ENCODE peak calls at places on chromosomes 13 and 19, in ten cellular contexts. Q is fibroblast of lung, U is left lung, Z is omental fat pad, S is osteocyte, B is psoas muscle, H is breast epithelium, P is foreskin keratinocyte, T is astrocyte of the spinal cord, Y is uterus. E is an unnamed sample.

GRCh38 chr13:51958217-51958547 is 53.1 kb downstream of the ATP7B start:
- DNase-seq in T (no peak), P (no peak), H (no peak), U (no peak), B (no peak), Q (no peak), Y (no peak), Z (no peak), S (no peak), E (no peak)

GRCh38 chr19:44587863-44588752 is 25.3 kb upstream of the IGSF23 start:
- DNase-seq in T (peak), B (no peak), Y (no peak), H (no peak), Q (peak), Z (no peak), P (peak), S (no peak), U (no peak), E (peak)

GRCh38 chr19:44003461-44004134 is 841 bp downstream of the ZNF230 start:
- DNase-seq in Z (no peak), U (no peak), Q (peak), B (no peak), Y (no peak), P (no peak), T (peak), H (no peak), S (no peak), E (peak)

GRCh38 chr13:110914293-110915056 is 394 bp downstream of the ANKRD10 start:
- DNase-seq in S (peak), U (peak), Z (no peak), B (peak), Y (peak), Q (peak), P (peak), H (no peak), T (peak), E (peak)

GRCh38 chr19:18682807-18683108 is 722 bp upstream of the CRTC1 start:
- DNase-seq in Z (no peak), U (no peak), T (no peak), Y (no peak), P (no peak), H (no peak), B (no peak), Q (no peak), S (no peak), E (no peak)

GRCh38 chr19:39557791-39558622 is 18.0 kb upstream of the EID2 start:
- DNase-seq in S (no peak), T (peak), U (no peak), Y (no peak), H (no peak), Q (no peak), P (no peak), B (no peak), Z (no peak), E (no peak)

GRCh38 chr13:51523082-51523518 is 61.2 kb upstream of the WDFY2 start:
- DNase-seq in Q (peak), S (no peak), U (no peak), B (no peak), T (peak), H (peak), Z (no peak), P (no peak), Y (peak), E (peak)

GRCh38 chr13:44210525-44210924 is 163.1 kb upstream of the SERP2 start:
- DNase-seq in T (no peak), B (no peak), Q (no peak), H (no peak), Z (no peak), U (no peak), P (no peak), Y (no peak), S (no peak), E (no peak)

GRCh38 chr19:4375164-4375619 is 25.2 kb downstream of the SH3GL1 start:
- DNase-seq in P (no peak), B (peak), T (no peak), U (peak), H (peak), Y (no peak), Z (no peak), Q (no peak), S (no peak), E (no peak)

GRCh38 chr19:56149656-56150038 is 8.6 kb downstream of the ZNF444 start:
- DNase-seq in B (no peak), Q (no peak), Y (no peak), T (no peak), S (no peak), H (no peak), Z (no peak), P (no peak), U (no peak), E (no peak)

GRCh38 chr19:29887498-29887897 is 54.5 kb upstream of the URI1 start:
- DNase-seq in B (no peak), T (no peak), H (no peak), Q (no peak), Z (no peak), P (no peak), U (no peak), Y (no peak), S (no peak), E (peak)

GRCh38 chr13:84191199-84191598 is 308.9 kb upstream of the SLITRK1 start:
- DNase-seq in H (no peak), P (no peak), S (no peak), B (no peak), T (no peak), Q (peak), Z (no peak), U (no peak), Y (no peak), E (no peak)

GRCh38 chr13:84192125-84192524 is 309.9 kb upstream of the SLITRK1 start:
- DNase-seq in B (no peak), T (peak), U (no peak), H (no peak), Q (peak), S (no peak), Z (no peak), Y (no peak), P (peak), E (no peak)

DNA sequence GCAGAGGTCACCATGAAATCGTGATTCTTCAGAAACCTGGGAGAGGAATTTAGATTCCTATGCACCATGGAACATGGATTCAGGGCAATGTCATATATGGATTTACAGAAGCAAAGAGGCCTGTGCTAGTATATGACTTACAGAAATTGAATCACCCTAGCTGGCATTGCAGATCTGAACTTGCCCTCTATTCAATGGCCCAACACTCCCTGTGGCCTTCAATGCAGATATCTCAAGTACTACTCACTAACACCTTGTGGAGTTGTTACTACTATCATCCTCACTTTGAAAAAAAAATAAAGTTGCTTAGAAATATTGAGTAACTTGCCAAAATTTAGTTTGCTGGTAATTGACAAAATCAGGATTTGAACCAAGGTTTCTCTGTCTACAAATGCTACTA is 305.4 kb upstream of the SLITRK1 start:
- DNase-seq in P (peak), B (no peak), Y (no peak), H (no peak), U (no peak), Q (no peak), T (no peak), Z (no peak), S (no peak), E (no peak)
- TF ChIP-seq CTCF in P (no peak), B (no peak), Y (no peak), H (no peak), U (no peak), Q (no peak), T (no peak), Z (no peak), S (no peak), E (no peak)

GRCh38 chr13:47220453-47221150 is 323.7 kb upstream of the HTR2A start:
- DNase-seq in B (no peak), U (no peak), P (no peak), S (no peak), T (peak), Y (no peak), Q (peak), H (no peak), Z (no peak), E (no peak)
- TF ChIP-seq CTCF in B (no peak), U (no peak), P (no peak), S (no peak), T (no peak), Y (no peak), Q (no peak), H (no peak), Z (no peak), E (no peak)

DNA sequence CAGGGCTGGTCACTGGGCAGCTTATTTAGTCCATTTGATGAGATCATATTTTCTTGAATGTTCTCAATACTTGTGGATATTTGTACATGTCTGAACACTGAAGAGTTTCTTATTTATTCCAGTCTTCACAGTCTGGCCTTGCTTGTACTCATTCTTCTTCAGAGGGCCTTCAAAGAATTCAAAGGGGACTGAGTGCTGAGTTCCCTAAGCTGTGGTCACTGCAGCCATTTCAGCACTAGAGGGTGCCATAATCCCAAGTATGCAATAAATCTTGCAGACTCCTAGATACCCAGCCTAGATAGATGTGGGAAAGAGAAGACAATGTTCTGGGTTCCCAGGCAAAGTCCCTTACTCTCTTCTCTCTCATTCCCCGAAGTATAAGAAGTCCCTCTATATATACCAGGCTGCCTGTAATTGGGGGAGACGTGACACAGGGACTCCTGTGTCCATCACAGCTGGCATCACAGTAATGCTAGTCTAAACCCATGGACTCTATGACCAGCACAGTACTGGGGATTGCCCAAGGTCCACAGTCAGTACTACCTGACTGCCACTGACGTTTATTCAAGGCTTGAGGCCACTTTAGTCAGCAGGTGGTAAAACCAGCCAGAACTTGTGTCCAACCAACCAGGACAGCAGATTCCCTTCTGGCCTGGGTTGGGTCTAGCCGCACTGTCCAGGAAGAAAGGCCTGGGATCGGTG is 8.9 kb upstream of the VN1R1 start:
- DNase-seq in H (no peak), B (no peak), U (no peak), S (no peak), T (no peak), Y (no peak), P (no peak), Q (no peak), Z (no peak), E (peak)
- TF ChIP-seq CTCF in H (no peak), B (no peak), U (no peak), S (no peak), T (peak), Y (no peak), P (peak), Q (peak), Z (no peak), E (peak)

DNA sequence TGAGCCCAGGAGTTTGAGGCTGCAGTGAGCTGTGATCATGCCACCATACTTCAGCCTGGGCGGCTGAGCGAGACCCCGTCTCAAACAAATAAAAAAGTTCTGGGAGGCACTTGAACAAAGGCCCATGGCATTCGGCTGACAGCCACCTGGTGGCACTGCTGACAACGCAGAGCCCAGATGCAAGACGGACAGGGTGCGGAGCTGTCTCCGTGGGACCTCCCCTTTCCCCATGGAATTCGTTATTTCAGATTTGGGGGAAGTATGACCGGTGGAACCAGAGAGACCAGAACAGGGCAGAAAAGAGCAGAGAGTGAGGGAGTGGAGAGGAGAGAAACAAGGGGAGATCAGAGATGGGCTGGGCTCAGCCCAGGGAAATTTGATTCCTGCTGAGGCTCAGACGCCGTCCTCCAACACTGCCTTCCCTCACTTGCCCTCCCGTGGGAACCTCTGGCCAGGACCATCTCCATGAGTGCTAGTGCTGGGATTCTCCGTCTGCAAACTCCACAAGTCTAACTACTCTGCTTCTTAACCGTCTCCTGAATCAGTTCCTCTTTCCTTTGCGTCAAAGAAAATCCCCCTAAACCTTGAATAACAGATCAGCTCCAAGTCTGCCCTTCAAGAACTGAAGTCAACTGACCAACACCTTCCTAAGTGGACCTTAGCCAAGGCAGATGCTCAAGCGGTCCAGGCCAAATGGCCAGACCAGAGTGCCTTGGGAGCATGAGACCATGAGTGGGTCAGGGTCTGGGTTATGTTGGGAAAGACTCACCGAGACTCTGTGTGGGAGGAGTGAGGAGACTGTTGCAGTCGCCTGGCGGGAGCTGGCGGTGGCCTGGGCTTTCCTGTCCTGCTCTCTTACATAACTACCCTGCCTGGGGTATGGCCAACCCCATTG is 11.9 kb upstream of the ATF5 start:
- DNase-seq in P (no peak), H (no peak), Z (no peak), B (no peak), Y (no peak), Q (no peak), U (no peak), S (no peak), T (no peak), E (no peak)
- TF ChIP-seq CTCF in P (peak), H (no peak), Z (no peak), B (no peak), Y (no peak), Q (peak), U (no peak), S (no peak), T (peak), E (peak)

GRCh38 chr19:2927032-2927430 is 17.7 kb downstream of the ZNF77 start:
- DNase-seq in Z (no peak), H (no peak), Q (no peak), P (no peak), S (no peak), Y (no peak), U (no peak), T (no peak), B (no peak), E (no peak)

GRCh38 chr19:2926341-2927031 is 18.3 kb downstream of the ZNF77 start:
- DNase-seq in P (no peak), U (no peak), H (no peak), T (no peak), Q (no peak), Z (no peak), S (no peak), Y (no peak), B (no peak), E (no peak)

GRCh38 chr19:2923510-2923909 is 21.3 kb downstream of the ZNF77 start:
- DNase-seq in Q (peak), S (no peak), H (no peak), P (peak), Z (no peak), U (no peak), T (peak), Y (no peak), B (no peak), E (no peak)

GRCh38 chr19:2917275-2918184 is 16.8 kb downstream of the ZNF57 start:
- DNase-seq in P (no peak), Y (no peak), S (no peak), B (no peak), Q (no peak), Z (no peak), U (no peak), H (no peak), T (no peak), E (no peak)

GRCh38 chr19:2922987-2923386 is 21.8 kb downstream of the ZNF77 start:
- DNase-seq in Y (no peak), Z (no peak), S (no peak), H (no peak), T (no peak), B (no peak), Q (peak), P (peak), U (no peak), E (no peak)
- TF ChIP-seq CTCF in Y (no peak), Z (no peak), S (no peak), H (no peak), T (no peak), B (no peak), Q (no peak), P (peak), U (no peak), E (no peak)

GRCh38 chr19:17075035-17075859 is at the start of the genes HAUS8 and MYO9B:
- DNase-seq in Y (peak), H (peak), T (peak), S (peak), P (peak), B (peak), Z (peak), U (peak), Q (peak), E (peak)

GRCh38 chr19:17077447-17078028 is 2.0 kb downstream of the MYO9B start:
- DNase-seq in Q (no peak), P (no peak), H (no peak), S (no peak), T (no peak), U (peak), Y (no peak), B (no peak), Z (no peak), E (no peak)

GRCh38 chr19:17076539-17076919 is 952 bp downstream of the MYO9B start:
- DNase-seq in H (no peak), Z (no peak), T (no peak), B (no peak), P (no peak), Q (no peak), S (no peak), Y (no peak), U (peak), E (no peak)

GRCh38 chr19:17074628-17075034 is 621 bp downstream of the HAUS8 start:
- DNase-seq in Z (no peak), B (no peak), S (no peak), P (no peak), Y (no peak), Q (no peak), U (peak), H (no peak), T (no peak), E (no peak)

GRCh38 chr19:17075860-17076538 is 422 bp downstream of the MYO9B start:
- DNase-seq in T (peak), Q (peak), H (no peak), U (peak), B (peak), Y (peak), S (no peak), Z (no peak), P (no peak), E (peak)
- TF ChIP-seq CTCF in T (no peak), Q (no peak), H (no peak), U (no peak), B (no peak), Y (no peak), S (no peak), Z (no peak), P (no peak), E (no peak)

GRCh38 chr19:35797663-35798062 is 15.0 kb downstream of the PRODH2 start:
- DNase-seq in Z (no peak), B (no peak), S (no peak), T (no peak), U (peak), Y (no peak), P (no peak), Q (no peak), H (no peak), E (no peak)
- TF ChIP-seq CTCF in Z (no peak), B (no peak), S (no peak), T (no peak), U (no peak), Y (no peak), P (no peak), Q (no peak), H (no peak), E (no peak)